ENCODE peak calls at places on chromosomes 13 and 19, in five cellular contexts. Z is AG04450, W is Peyer's patch, R is MM.1S, D is WTC11. N is an unnamed sample.

GRCh38 chr13:112346173-112346898 is 29.8 kb upstream of the SPACA7 start:
- DNase-seq in Z (no peak), W (no peak), R (no peak), D (peak), N (no peak)

GRCh38 chr19:14650161-14650560 is 24.5 kb downstream of the ADGRE3 start:
- DNase-seq in Z (no peak), W (no peak), R (no peak), D (no peak), N (no peak)

GRCh38 chr19:45098521-45099464 is 5.8 kb downstream of the PPP1R37 start:
- DNase-seq in Z (no peak), W (no peak), R (no peak), D (no peak), N (no peak)

GRCh38 chr13:72194531-72194930 is 327.5 kb upstream of the DACH1 start:
- DNase-seq in Z (no peak), W (peak), R (no peak), D (no peak), N (no peak)

GRCh38 chr19:4233282-4233853 is 4.0 kb downstream of the EBI3 start:
- DNase-seq in Z (no peak), W (peak), R (peak), D (peak), N (no peak)

GRCh38 chr19:768424-768823 is 17.5 kb downstream of the MISP start:
- DNase-seq in Z (peak), W (no peak), R (no peak), D (no peak), N (peak)

GRCh38 chr19:35521124-35521743 is 6.9 kb downstream of the SBSN start:
- DNase-seq in Z (no peak), W (no peak), R (no peak), D (no peak), N (no peak)

GRCh38 chr13:41494202-41494601 is 36.9 kb downstream of the RGCC start:
- DNase-seq in Z (no peak), W (no peak), R (no peak), D (no peak), N (no peak)

GRCh38 chr19:35266904-35267817 is 1.6 kb upstream of the USF2 start:
- DNase-seq in Z (no peak), W (peak), R (peak), D (peak), N (no peak)

GRCh38 chr13:23544668-23545067 is 25.5 kb upstream of the TNFRSF19 start:
- DNase-seq in Z (no peak), W (no peak), R (no peak), D (no peak), N (no peak)

GRCh38 chr13:85666356-85666755 is 132.9 kb downstream of the SLITRK6 start:
- DNase-seq in Z (no peak), W (no peak), R (no peak), D (peak), N (no peak)

GRCh38 chr19:3783660-3784584 is 2.3 kb downstream of the MATK start:
- DNase-seq in Z (no peak), W (no peak), R (no peak), D (peak), N (no peak)

GRCh38 chr13:37816276-37816675 is 53.3 kb downstream of the TRPC4 start:
- DNase-seq in Z (no peak), W (no peak), R (no peak), D (no peak), N (no peak)

GRCh38 chr19:55212447-55212846 is 3.1 kb upstream of the PTPRH start:
- DNase-seq in Z (no peak), W (peak), R (peak), D (no peak), N (no peak)
- TF ChIP-seq CTCF in Z (no peak), W (peak), R (peak), D (no peak), N (peak)

DNA sequence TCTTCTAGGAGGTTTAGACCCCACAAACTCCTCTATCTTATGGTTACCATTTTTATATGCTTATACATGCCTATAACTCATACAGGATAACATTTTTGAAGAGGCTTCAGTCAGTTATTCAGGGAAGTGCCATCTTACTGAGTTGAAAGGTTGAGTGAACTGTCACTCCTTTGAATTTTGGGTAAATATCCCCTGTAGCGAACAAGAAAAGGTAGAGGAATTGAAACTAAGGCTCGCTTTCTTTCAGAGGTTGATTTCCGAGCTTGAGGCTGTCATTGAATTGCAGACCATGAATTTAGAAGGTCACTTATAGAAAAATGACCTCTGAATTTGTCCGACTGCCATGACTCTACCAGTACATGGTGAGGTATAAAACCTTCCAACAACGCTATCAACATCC is 35.1 kb downstream of the MICU2 start:
- DNase-seq in Z (no peak), W (no peak), R (no peak), D (no peak), N (no peak)
- TF ChIP-seq CTCF in Z (no peak), W (no peak), R (no peak), D (no peak), N (no peak)

GRCh38 chr13:61684976-61685682 is 269.5 kb upstream of the PCDH20 start:
- DNase-seq in Z (no peak), W (no peak), R (no peak), D (no peak), N (no peak)

DNA sequence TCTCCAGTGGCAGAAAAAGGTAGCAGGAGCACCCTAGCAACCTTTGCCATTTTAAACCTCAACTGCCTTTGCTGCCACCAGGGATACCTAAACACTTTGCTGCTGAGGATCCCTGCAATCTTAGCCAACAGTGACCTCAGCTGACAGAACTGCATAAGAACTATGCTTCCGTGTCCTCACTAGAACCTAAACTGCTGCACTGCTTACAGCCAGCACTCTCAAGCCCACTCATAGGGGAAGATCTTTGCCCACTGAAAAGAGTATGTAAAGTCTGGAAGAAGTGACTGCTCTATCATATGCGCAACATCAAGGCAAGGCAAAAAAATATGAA is 270.0 kb upstream of the PCDH20 start:
- DNase-seq in Z (no peak), W (no peak), R (no peak), D (peak), N (peak)
- TF ChIP-seq CTCF in Z (no peak), W (peak), R (no peak), D (peak), N (peak)

GRCh38 chr19:18427752-18428131 is 8.5 kb downstream of the SSBP4 start:
- DNase-seq in Z (no peak), W (no peak), R (no peak), D (no peak), N (no peak)

GRCh38 chr19:18425515-18426415 is 6.6 kb downstream of the SSBP4 start:
- DNase-seq in Z (no peak), W (no peak), R (no peak), D (no peak), N (no peak)

GRCh38 chr19:18424890-18425514 is 5.8 kb downstream of the SSBP4 start:
- DNase-seq in Z (no peak), W (no peak), R (no peak), D (no peak), N (no peak)

GRCh38 chr19:18427080-18427751 is 8.0 kb downstream of the SSBP4 start:
- DNase-seq in Z (no peak), W (no peak), R (no peak), D (no peak), N (no peak)

DNA sequence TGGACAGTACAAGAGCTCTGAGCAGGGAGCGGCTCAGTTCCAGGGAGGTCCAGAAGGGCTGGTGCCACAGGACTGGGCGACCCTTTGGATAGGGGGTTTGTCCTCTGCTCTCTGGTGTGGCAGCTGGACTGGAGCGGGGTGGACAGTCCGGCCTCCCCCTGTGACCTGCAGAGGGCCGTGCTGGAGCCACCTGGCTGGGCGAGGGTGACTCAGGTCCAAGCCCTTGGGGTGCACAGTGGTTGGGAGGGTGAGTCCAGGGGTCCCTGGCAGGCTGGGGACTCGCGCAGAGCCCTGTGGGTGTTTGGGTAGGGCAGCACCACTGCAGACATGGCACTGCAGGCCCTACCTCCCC is 7.2 kb downstream of the SSBP4 start:
- DNase-seq in Z (no peak), W (no peak), R (no peak), D (no peak), N (no peak)
- TF ChIP-seq CTCF in Z (no peak), W (no peak), R (no peak), D (no peak), N (no peak)

N was measured in epithelial cell of proximal tubule.